ENCODE peak calls at places on chromosome 5, in nine cellular contexts. U, Z, K, J, C, Y, W, E and R are unnamed samples.

GRCh38 chr5:159805021-159805420 is 111.3 kb upstream of the ADRA1B start:
- DNase-seq in U (no peak), J (no peak), Y (no peak), Z (no peak), K (no peak), C (no peak), E (no peak), W (no peak), R (no peak)

GRCh38 chr5:156354571-156354970 is 27.6 kb downstream of the SGCD start:
- DNase-seq in J (no peak), K (no peak), E (no peak), Z (no peak), W (no peak), U (no peak), C (no peak), Y (no peak), R (no peak)

GRCh38 chr5:172002310-172002709 is 4.1 kb downstream of the FBXW11 start:
- DNase-seq in K (no peak), W (no peak), J (no peak), C (no peak), E (no peak), U (no peak), Y (no peak), Z (no peak), R (no peak)

GRCh38 chr5:179805529-179806249 is 977 bp downstream of the MGAT4B start:
- DNase-seq in E (no peak), Z (no peak), W (no peak), J (no peak), K (peak), Y (peak), C (no peak), U (no peak), R (no peak)

GRCh38 chr5:31771500-31771899 is 132.6 kb downstream of the PDZD2 start:
- DNase-seq in U (no peak), Y (no peak), E (no peak), W (no peak), C (no peak), J (no peak), Z (no peak), K (peak), R (no peak)

GRCh38 chr5:145825751-145826180 is 9.4 kb downstream of the PRELID2 start:
- DNase-seq in E (no peak), Z (no peak), J (peak), K (peak), Y (no peak), U (peak), W (no peak), C (no peak), R (peak)

GRCh38 chr5:127950707-127951356 is 132.7 kb upstream of the SLC12A2 start:
- DNase-seq in J (no peak), E (no peak), W (no peak), U (peak), C (no peak), Y (no peak), K (no peak), Z (no peak), R (no peak)

GRCh38 chr5:170307575-170308465 is 10.2 kb upstream of the LCP2 start:
- DNase-seq in C (no peak), Z (no peak), K (peak), E (no peak), Y (peak), U (peak), W (no peak), J (no peak), R (no peak)

GRCh38 chr5:79727722-79728355 is 38.2 kb downstream of the CMYA5 start:
- DNase-seq in J (no peak), Y (no peak), Z (no peak), W (no peak), C (no peak), E (no peak), U (no peak), K (no peak), R (no peak)

GRCh38 chr5:113487779-113488644 is at the start of gene MCC:
- DNase-seq in K (peak), U (peak), Y (peak), C (no peak), E (no peak), J (peak), Z (peak), W (peak), R (peak)

GRCh38 chr5:37846786-37847310 is 7.0 kb upstream of the GDNF start:
- DNase-seq in Y (no peak), J (no peak), Z (no peak), U (no peak), K (no peak), C (no peak), E (no peak), W (no peak), R (no peak)

GRCh38 chr5:102818934-102819333 is 63.8 kb downstream of the PAM start:
- DNase-seq in Z (no peak), W (no peak), Y (no peak), J (no peak), K (no peak), E (no peak), U (no peak), C (no peak), R (no peak)

GRCh38 chr5:132283423-132284043 is 10.7 kb upstream of the SLC22A4 start:
- DNase-seq in E (no peak), U (peak), Z (no peak), K (no peak), J (no peak), W (no peak), C (no peak), Y (no peak), R (peak)

GRCh38 chr5:370959-371810 is 49.7 kb downstream of the AHRR start:
- DNase-seq in Y (peak), W (no peak), U (no peak), K (no peak), E (no peak), C (no peak), Z (no peak), J (no peak), R (no peak)